ENCODE peak calls at places on chromosomes 11 and 22, in six cellular contexts. A is gastroesophageal sphincter; I is left cardiac atrium; Q is WTC11; C is naive thymus-derived CD4-positive, alpha-beta T cell; R is HCT116. N is an unnamed sample.

GRCh38 chr11:27525824-27526516 is 19.4 kb upstream of the LIN7C start:
- ATAC-seq in A (no peak), I (peak), Q (no peak), C (no peak), R (no peak), N (no peak)

GRCh38 chr11:64874308-64874707 is 4.1 kb downstream of the EHD1 start:
- ATAC-seq in A (no peak), I (no peak), Q (no peak), C (no peak), R (no peak), N (no peak)

GRCh38 chr11:36156486-36157150 is 132.6 kb downstream of the COMMD9 start:
- ATAC-seq in A (no peak), I (no peak), Q (no peak), C (no peak), R (no peak), N (no peak)

GRCh38 chr22:39214006-39214382 is 30.8 kb downstream of the PDGFB start:
- ATAC-seq in A (no peak), I (no peak), Q (no peak), C (no peak), R (peak), N (no peak)

GRCh38 chr11:17498475-17498874 is 21.8 kb upstream of the ABCC8 start:
- ATAC-seq in A (no peak), I (no peak), Q (peak), C (no peak), R (peak), N (no peak)

GRCh38 chr22:29275167-29275566 is 7.1 kb downstream of the EWSR1 start:
- ATAC-seq in A (no peak), I (no peak), Q (no peak), C (no peak), R (no peak), N (no peak)

GRCh38 chr11:88359529-88359928 is 22.0 kb upstream of the CTSC start:
- ATAC-seq in A (no peak), I (no peak), Q (no peak), C (peak), R (no peak), N (peak)

GRCh38 chr11:17475666-17476316 is 854 bp downstream of the ABCC8 start:
- ATAC-seq in A (no peak), I (peak), Q (peak), C (no peak), R (no peak), N (no peak)

GRCh38 chr11:14538926-14539554 is 18.9 kb upstream of the PSMA1 start:
- ATAC-seq in A (no peak), I (no peak), Q (no peak), C (no peak), R (no peak), N (no peak)

GRCh38 chr11:69662021-69662698 is 13.0 kb downstream of the LTO1 start:
- ATAC-seq in A (no peak), I (peak), Q (peak), C (peak), R (peak), N (no peak)

GRCh38 chr11:119849872-119850271 is 120.9 kb upstream of the NECTIN1 start:
- ATAC-seq in A (no peak), I (no peak), Q (no peak), C (no peak), R (no peak), N (no peak)

GRCh38 chr11:121372671-121373429 is 79.3 kb upstream of the SORL1 start:
- ATAC-seq in A (no peak), I (no peak), Q (peak), C (peak), R (no peak), N (peak)

GRCh38 chr11:28476053-28476452 is 367.9 kb downstream of the METTL15 start:
- ATAC-seq in A (no peak), I (peak), Q (no peak), C (no peak), R (no peak), N (no peak)

GRCh38 chr22:42820075-42820763 is 36.9 kb downstream of the ARFGAP3 start:
- ATAC-seq in A (no peak), I (no peak), Q (no peak), C (no peak), R (no peak), N (no peak)

GRCh38 chr22:48561676-48562075 is 1266.0 kb downstream of the BRD1 start:
- ATAC-seq in A (no peak), I (no peak), Q (no peak), C (no peak), R (no peak), N (no peak)

GRCh38 chr11:65141896-65142494 is 7.7 kb upstream of the SYVN1 start:
- ATAC-seq in A (no peak), I (no peak), Q (no peak), C (no peak), R (no peak), N (no peak)

GRCh38 chr11:125123194-125123946 is 11.9 kb upstream of the TMEM218 start:
- ATAC-seq in A (no peak), I (peak), Q (no peak), C (no peak), R (no peak), N (no peak)

GRCh38 chr11:7538023-7538422 is 24.2 kb downstream of the PPFIBP2 start:
- ATAC-seq in A (peak), I (peak), Q (no peak), C (peak), R (no peak), N (peak)

GRCh38 chr11:83558281-83558680 is 272.1 kb upstream of the CCDC90B start:
- ATAC-seq in A (no peak), I (no peak), Q (no peak), C (no peak), R (no peak), N (no peak)

GRCh38 chr11:64366751-64367150 is 7.8 kb downstream of the RPS6KA4 start:
- ATAC-seq in A (no peak), I (no peak), Q (no peak), C (no peak), R (no peak), N (no peak)

GRCh38 chr11:112968988-112969714 is 7.9 kb downstream of the NCAM1 start:
- ATAC-seq in A (no peak), I (no peak), Q (peak), C (no peak), R (no peak), N (no peak)

GRCh38 chr11:19072464-19072863 is 11.9 kb upstream of the MRGPRX2 start:
- ATAC-seq in A (no peak), I (no peak), Q (no peak), C (no peak), R (no peak), N (no peak)

GRCh38 chr22:40258463-40259046 is 80.8 kb downstream of the TNRC6B start:
- ATAC-seq in A (peak), I (no peak), Q (no peak), C (no peak), R (peak), N (no peak)

GRCh38 chr11:134915212-134915611 is 503.2 kb upstream of the B3GAT1 start:
- ATAC-seq in A (peak), I (peak), Q (no peak), C (no peak), R (no peak), N (no peak)

GRCh38 chr11:126403658-126404057 is 48.2 kb downstream of the ST3GAL4 start:
- ATAC-seq in A (no peak), I (peak), Q (peak), C (no peak), R (no peak), N (peak)

GRCh38 chr22:48679656-48680555 is 1147.8 kb downstream of the BRD1 start:
- ATAC-seq in A (no peak), I (no peak), Q (no peak), C (no peak), R (no peak), N (no peak)

GRCh38 chr22:36368359-36368983 is 19.3 kb downstream of the MYH9 start:
- ATAC-seq in A (no peak), I (peak), Q (peak), C (no peak), R (peak), N (no peak)

GRCh38 chr22:37472418-37473006 is 13.7 kb downstream of the MFNG start:
- ATAC-seq in A (no peak), I (no peak), Q (peak), C (peak), R (peak), N (no peak)